ENCODE peak calls at places on chromosomes 4 and X, in five cellular contexts. One of them, this sample, is unnamed.
A peak's percentile ranks its signal among the peaks of the same experiment; 100 is the strongest.

GRCh38 chr4:12689457-12689856 is 794.7 kb downstream of the RAB28 start:
- DNase-seq in HFF-Myc: no peak
- DNase-seq in heart right ventricle: no peak
- DNase-seq in GM23338: no peak
- DNase-seq in cardiac muscle cell: no peak
- DNase-seq in this sample: no peak

GRCh38 chr4:6273661-6273990 is 4.0 kb downstream of the WFS1 start:
- DNase-seq in GM23338: no peak
- DNase-seq in HFF-Myc: no peak
- DNase-seq in heart right ventricle: no peak
- DNase-seq in cardiac muscle cell: no peak
- DNase-seq in this sample: no peak

GRCh38 chrX:642436-643210 is 12.0 kb downstream of the SHOX start:
- DNase-seq in heart right ventricle: no peak
- DNase-seq in GM23338: peak; percentile 47
- DNase-seq in HFF-Myc: no peak
- DNase-seq in cardiac muscle cell: no peak
- DNase-seq in this sample: no peak

GRCh38 chr4:10917475-10918103 is 233.0 kb upstream of the CLNK start:
- DNase-seq in GM23338: no peak
- DNase-seq in cardiac muscle cell: no peak
- DNase-seq in HFF-Myc: no peak
- DNase-seq in heart right ventricle: no peak
- DNase-seq in this sample: no peak

GRCh38 chrX:150828785-150829184 is 69.7 kb downstream of the CD99L2 start:
- DNase-seq in heart right ventricle: no peak
- DNase-seq in cardiac muscle cell: no peak
- DNase-seq in HFF-Myc: no peak
- DNase-seq in GM23338: no peak
- DNase-seq in this sample: no peak

GRCh38 chr4:67568820-67569219 is 10.3 kb downstream of the STAP1 start:
- DNase-seq in GM23338: no peak
- DNase-seq in HFF-Myc: no peak
- DNase-seq in cardiac muscle cell: no peak
- DNase-seq in heart right ventricle: no peak
- DNase-seq in this sample: no peak

GRCh38 chrX:24506082-24506481 is 41.0 kb downstream of the PDK3 start:
- DNase-seq in heart right ventricle: no peak
- DNase-seq in GM23338: no peak
- DNase-seq in cardiac muscle cell: peak; percentile 11
- DNase-seq in HFF-Myc: no peak
- DNase-seq in this sample: no peak

GRCh38 chrX:71533514-71533849 is 578 bp downstream of the OGT start:
- DNase-seq in GM23338: no peak
- DNase-seq in cardiac muscle cell: peak; percentile 9
- DNase-seq in HFF-Myc: no peak
- DNase-seq in heart right ventricle: no peak
- DNase-seq in this sample: no peak

GRCh38 chr4:179196511-179196910 is 1754.3 kb upstream of the AGA start:
- DNase-seq in GM23338: peak; percentile 34
- DNase-seq in HFF-Myc: no peak
- DNase-seq in heart right ventricle: no peak
- DNase-seq in cardiac muscle cell: no peak
- DNase-seq in this sample: no peak

GRCh38 chr4:180101348-180102083 is 2141.7 kb upstream of the TENM3 start:
- DNase-seq in heart right ventricle: no peak
- DNase-seq in cardiac muscle cell: no peak
- DNase-seq in GM23338: no peak
- DNase-seq in HFF-Myc: no peak
- DNase-seq in this sample: no peak

GRCh38 chr4:10201356-10202223 is 85.0 kb upstream of the WDR1 start:
- DNase-seq in HFF-Myc: no peak
- DNase-seq in heart right ventricle: no peak
- DNase-seq in cardiac muscle cell: no peak
- DNase-seq in GM23338: no peak
- DNase-seq in this sample: no peak

GRCh38 chr4:24683116-24683515 is 98.8 kb upstream of the DHX15 start:
- DNase-seq in cardiac muscle cell: no peak
- DNase-seq in GM23338: no peak
- DNase-seq in HFF-Myc: no peak
- DNase-seq in heart right ventricle: no peak
- DNase-seq in this sample: no peak

GRCh38 chr4:53541577-53542206 is 49.6 kb downstream of the LNX1 start:
- DNase-seq in HFF-Myc: peak; percentile 65
- DNase-seq in GM23338: no peak
- DNase-seq in cardiac muscle cell: peak; percentile 88
- DNase-seq in heart right ventricle: no peak
- DNase-seq in this sample: peak; percentile 95

GRCh38 chr4:10015140-10015753 is 6.0 kb downstream of the SLC2A9 start:
- DNase-seq in GM23338: peak; percentile 82
- DNase-seq in cardiac muscle cell: peak; percentile 72
- DNase-seq in heart right ventricle: no peak
- DNase-seq in HFF-Myc: no peak
- DNase-seq in this sample: no peak

GRCh38 chr4:153020460-153020859 is 84.3 kb downstream of the FHDC1 start:
- DNase-seq in GM23338: no peak
- DNase-seq in cardiac muscle cell: no peak
- DNase-seq in HFF-Myc: no peak
- DNase-seq in heart right ventricle: no peak
- DNase-seq in this sample: no peak

GRCh38 chr4:183599284-183599683 is 59.7 kb downstream of the RWDD4 start:
- DNase-seq in HFF-Myc: no peak
- DNase-seq in heart right ventricle: no peak
- DNase-seq in GM23338: no peak
- DNase-seq in cardiac muscle cell: no peak
- DNase-seq in this sample: no peak

GRCh38 chrX:103488794-103489193 is 30.5 kb downstream of the RAB40A start:
- DNase-seq in GM23338: no peak
- DNase-seq in heart right ventricle: no peak
- DNase-seq in HFF-Myc: no peak
- DNase-seq in cardiac muscle cell: no peak
- DNase-seq in this sample: no peak

GRCh38 chrX:2185341-2186082 is 315.3 kb downstream of the DHRSX start:
- DNase-seq in HFF-Myc: no peak
- DNase-seq in GM23338: no peak
- DNase-seq in heart right ventricle: no peak
- DNase-seq in cardiac muscle cell: no peak
- DNase-seq in this sample: no peak

GRCh38 chr4:5940470-5941203 is 47.8 kb upstream of the CRMP1 start:
- DNase-seq in heart right ventricle: no peak
- DNase-seq in cardiac muscle cell: peak; percentile 41
- DNase-seq in HFF-Myc: peak; percentile 9
- DNase-seq in GM23338: peak; percentile 44
- DNase-seq in this sample: no peak

GRCh38 chr4:97038146-97038516 is 1105.1 kb downstream of the STPG2 start:
- DNase-seq in HFF-Myc: no peak
- DNase-seq in cardiac muscle cell: no peak
- DNase-seq in GM23338: no peak
- DNase-seq in heart right ventricle: no peak
- DNase-seq in this sample: no peak

GRCh38 chr4:137946423-137946822 is 295.7 kb downstream of the SLC7A11 start:
- DNase-seq in GM23338: no peak
- DNase-seq in heart right ventricle: no peak
- DNase-seq in cardiac muscle cell: no peak
- DNase-seq in HFF-Myc: no peak
- DNase-seq in this sample: no peak

GRCh38 chrX:41389311-41389888 is 55.4 kb downstream of the DDX3X start:
- DNase-seq in GM23338: no peak
- DNase-seq in cardiac muscle cell: no peak
- DNase-seq in heart right ventricle: no peak
- DNase-seq in HFF-Myc: no peak
- DNase-seq in this sample: no peak

GRCh38 chr4:146243141-146243882 is 29.0 kb downstream of the REELD1 start:
- DNase-seq in heart right ventricle: peak; percentile 45
- DNase-seq in GM23338: peak; percentile 76
- DNase-seq in cardiac muscle cell: peak; percentile 20
- DNase-seq in HFF-Myc: no peak
- DNase-seq in this sample: no peak

GRCh38 chr4:4663028-4663427 is 121.2 kb upstream of the STX18 start:
- DNase-seq in cardiac muscle cell: peak; percentile 38
- DNase-seq in GM23338: no peak
- DNase-seq in HFF-Myc: no peak
- DNase-seq in heart right ventricle: no peak
- DNase-seq in this sample: no peak

GRCh38 chr4:65367306-65367705 is 303.0 kb downstream of the EPHA5 start:
- DNase-seq in cardiac muscle cell: no peak
- DNase-seq in HFF-Myc: no peak
- DNase-seq in heart right ventricle: no peak
- DNase-seq in GM23338: no peak
- DNase-seq in this sample: no peak

GRCh38 chrX:130895299-130895698 is 7.7 kb downstream of the ENOX2 start:
- DNase-seq in heart right ventricle: no peak
- DNase-seq in HFF-Myc: no peak
- DNase-seq in cardiac muscle cell: peak; percentile 80
- DNase-seq in GM23338: no peak
- DNase-seq in this sample: no peak

GRCh38 chr4:25991296-25991695 is 77.3 kb downstream of the SMIM20 start:
- DNase-seq in HFF-Myc: no peak
- DNase-seq in cardiac muscle cell: no peak
- DNase-seq in heart right ventricle: no peak
- DNase-seq in GM23338: no peak
- DNase-seq in this sample: no peak

DNA sequence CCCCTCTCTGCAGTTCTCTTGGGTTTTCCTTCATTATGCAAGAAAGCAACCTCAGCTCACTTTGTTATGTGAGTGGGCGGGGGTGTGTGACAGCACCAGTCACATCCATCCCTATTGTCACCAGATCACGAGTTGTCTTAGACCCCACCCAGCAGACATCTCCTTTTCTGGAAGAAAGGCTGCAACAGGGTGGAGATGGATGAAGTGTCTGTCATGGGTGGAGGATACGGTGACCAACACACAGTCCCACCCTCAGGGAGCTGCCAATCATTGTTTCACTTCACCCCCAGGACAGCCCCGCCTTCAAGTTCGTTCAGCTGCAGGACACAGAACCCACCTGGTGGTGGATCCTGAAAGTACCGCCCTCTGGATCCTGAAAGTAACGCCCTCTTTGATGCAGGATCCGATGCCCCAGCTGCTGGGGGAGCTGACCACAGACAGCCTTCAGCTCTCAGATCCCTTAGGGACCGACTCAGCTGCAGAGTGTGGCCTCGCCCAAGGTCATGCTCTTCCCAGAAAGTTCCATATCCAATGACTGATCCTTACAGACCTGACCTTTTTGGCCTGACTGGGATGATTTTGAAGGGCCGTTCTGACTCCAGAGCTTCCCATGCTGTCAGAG is 79.7 kb downstream of the SMIM20 start:
- DNase-seq in GM23338: peak; percentile 97
- DNase-seq in cardiac muscle cell: peak; percentile 21
- DNase-seq in heart right ventricle: peak; percentile 32
- DNase-seq in HFF-Myc: no peak
- DNase-seq in this sample: no peak
- TF ChIP-seq CTCF in GM23338: peak; percentile 77
- TF ChIP-seq CTCF in cardiac muscle cell: peak; percentile 41
- TF ChIP-seq CTCF in heart right ventricle: no peak
- TF ChIP-seq CTCF in HFF-Myc: peak; percentile 41
- TF ChIP-seq CTCF in this sample: no peak

GRCh38 chr4:156329779-156330178 is 376.1 kb upstream of the CTSO start:
- DNase-seq in heart right ventricle: no peak
- DNase-seq in HFF-Myc: no peak
- DNase-seq in GM23338: no peak
- DNase-seq in cardiac muscle cell: peak; percentile 30
- DNase-seq in this sample: no peak

GRCh38 chr4:156330436-156331031 is 376.9 kb upstream of the CTSO start:
- DNase-seq in heart right ventricle: no peak
- DNase-seq in cardiac muscle cell: no peak
- DNase-seq in HFF-Myc: no peak
- DNase-seq in GM23338: no peak
- DNase-seq in this sample: no peak

GRCh38 chr4:156328882-156329281 is 375.2 kb upstream of the CTSO start:
- DNase-seq in GM23338: no peak
- DNase-seq in heart right ventricle: no peak
- DNase-seq in cardiac muscle cell: no peak
- DNase-seq in HFF-Myc: no peak
- DNase-seq in this sample: no peak
- TF ChIP-seq CTCF in GM23338: no peak
- TF ChIP-seq CTCF in heart right ventricle: no peak
- TF ChIP-seq CTCF in cardiac muscle cell: no peak
- TF ChIP-seq CTCF in HFF-Myc: no peak
- TF ChIP-seq CTCF in this sample: no peak

DNA sequence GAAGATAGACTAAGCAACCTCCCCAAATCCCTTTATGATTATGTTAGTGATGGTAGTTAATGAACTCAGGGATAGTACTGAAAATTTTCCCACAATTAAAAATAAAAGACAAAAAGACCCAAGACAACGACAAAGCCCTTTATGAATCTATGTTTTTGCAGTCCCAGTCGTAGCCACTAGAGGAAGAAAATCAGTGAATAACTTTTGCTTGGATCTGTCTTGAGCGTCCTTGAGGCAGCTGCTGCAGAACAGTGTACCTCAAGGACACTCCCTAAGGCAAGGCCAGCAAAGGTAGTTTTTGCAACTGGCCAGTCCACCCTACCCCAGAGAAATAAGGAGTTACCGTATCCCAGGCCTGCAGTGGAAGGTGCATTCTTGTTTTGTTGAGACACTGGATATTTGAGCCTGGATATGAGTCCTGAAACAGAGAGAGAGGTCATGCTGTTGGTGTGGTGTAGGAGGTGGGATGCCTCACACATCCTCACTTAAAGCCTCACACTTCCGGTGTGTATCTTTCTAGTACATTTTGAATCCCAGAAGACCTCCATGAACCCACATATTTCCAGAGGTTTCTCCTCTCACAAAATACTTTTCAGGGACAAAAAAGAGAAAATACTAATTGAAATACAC is 8.7 kb upstream of the TIMM8A start:
- DNase-seq in cardiac muscle cell: peak; percentile 17
- DNase-seq in GM23338: peak; percentile 49
- DNase-seq in HFF-Myc: no peak
- DNase-seq in heart right ventricle: no peak
- DNase-seq in this sample: no peak
- TF ChIP-seq CTCF in cardiac muscle cell: peak; percentile 41
- TF ChIP-seq CTCF in GM23338: no peak
- TF ChIP-seq CTCF in HFF-Myc: peak; percentile 17
- TF ChIP-seq CTCF in heart right ventricle: no peak
- TF ChIP-seq CTCF in this sample: peak; percentile 28

DNA sequence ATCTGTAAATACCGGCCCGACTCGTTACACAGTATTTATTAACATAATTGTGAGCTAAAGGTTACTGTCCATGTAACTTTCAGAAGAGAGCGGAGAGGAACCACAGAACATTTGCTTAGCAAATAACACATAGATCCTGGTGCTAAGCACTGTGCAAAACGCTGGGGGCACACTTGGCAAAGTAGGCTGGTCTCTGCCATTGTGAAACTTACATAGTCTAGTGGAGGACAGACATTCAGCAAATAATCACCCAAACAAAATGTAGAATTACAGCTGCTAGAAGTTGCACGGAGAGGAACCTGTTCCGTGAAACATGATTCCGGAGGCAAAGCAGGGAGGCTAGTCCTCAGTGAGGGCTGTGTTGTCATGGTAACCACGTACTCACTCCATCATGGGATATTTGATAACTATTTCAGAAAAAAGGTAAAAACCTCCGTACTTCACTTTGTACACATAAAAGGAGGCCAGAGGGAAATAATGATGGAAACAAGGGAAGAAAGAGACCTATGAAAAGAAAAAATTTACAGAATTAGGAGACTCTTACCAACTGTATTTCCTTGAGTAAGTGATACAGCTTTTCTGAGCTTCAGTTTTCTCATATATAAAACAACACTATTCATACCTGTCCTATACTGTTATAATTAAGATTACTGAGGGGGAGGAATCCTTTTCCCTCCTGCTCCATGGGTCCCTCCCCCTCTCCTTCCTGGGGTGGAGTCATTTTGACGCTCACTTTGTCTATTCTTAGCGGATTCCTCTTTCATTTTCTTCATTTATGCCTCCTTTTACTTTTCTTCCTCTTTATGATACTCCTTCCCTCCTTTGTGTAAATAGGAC is 760 bp upstream of the RASGEF1B start:
- DNase-seq in GM23338: peak; percentile 60
- DNase-seq in heart right ventricle: no peak
- DNase-seq in HFF-Myc: no peak
- DNase-seq in cardiac muscle cell: peak; percentile 70
- DNase-seq in this sample: no peak
- TF ChIP-seq CTCF in GM23338: peak; percentile 48
- TF ChIP-seq CTCF in heart right ventricle: no peak
- TF ChIP-seq CTCF in HFF-Myc: peak; percentile 16
- TF ChIP-seq CTCF in cardiac muscle cell: peak; percentile 45
- TF ChIP-seq CTCF in this sample: peak; percentile 22

This sample was measured in BJ.